ENCODE peak calls at places on chromosomes 3 and 15, in six cellular contexts. One of them, this sample, is unnamed.

GRCh38 chr15:56528136-56528535 is 63.2 kb upstream of the MNS1 start:
- DNase-seq in stimulated activated CD8-positive, alpha-beta memory T cell treated with anti-CD3 and anti-CD28 coated beads, Interleukin-4, amount 100 ng/mL, for 4 hours: no peak
- DNase-seq in germinal center: no peak
- DNase-seq in CD8-positive, alpha-beta memory T cell: no peak
- DNase-seq in amygdala: no peak
- DNase-seq in mesenchymal stem cell: no peak
- DNase-seq in this sample: no peak

GRCh38 chr3:168459229-168459784 is 363.6 kb upstream of the GOLIM4 start:
- DNase-seq in stimulated activated CD8-positive, alpha-beta memory T cell treated with anti-CD3 and anti-CD28 coated beads, Interleukin-4, amount 100 ng/mL, for 4 hours: no peak
- DNase-seq in germinal center: no peak
- DNase-seq in CD8-positive, alpha-beta memory T cell: no peak
- DNase-seq in amygdala: no peak
- DNase-seq in mesenchymal stem cell: no peak
- DNase-seq in this sample: no peak

GRCh38 chr3:45817788-45818523 is 21.6 kb upstream of the SLC6A20 start:
- DNase-seq in stimulated activated CD8-positive, alpha-beta memory T cell treated with anti-CD3 and anti-CD28 coated beads, Interleukin-4, amount 100 ng/mL, for 4 hours: no peak
- DNase-seq in germinal center: no peak
- DNase-seq in CD8-positive, alpha-beta memory T cell: no peak
- DNase-seq in amygdala: no peak
- DNase-seq in mesenchymal stem cell: peak; percentile 94
- DNase-seq in this sample: peak; percentile 47

GRCh38 chr3:49718419-49719213 is 868 bp downstream of the AMIGO3 start:
- DNase-seq in stimulated activated CD8-positive, alpha-beta memory T cell treated with anti-CD3 and anti-CD28 coated beads, Interleukin-4, amount 100 ng/mL, for 4 hours: no peak
- DNase-seq in germinal center: no peak
- DNase-seq in CD8-positive, alpha-beta memory T cell: no peak
- DNase-seq in amygdala: no peak
- DNase-seq in mesenchymal stem cell: peak; percentile 31
- DNase-seq in this sample: no peak

GRCh38 chr3:189108735-189109134 is 63.0 kb upstream of the TPRG1 start:
- DNase-seq in stimulated activated CD8-positive, alpha-beta memory T cell treated with anti-CD3 and anti-CD28 coated beads, Interleukin-4, amount 100 ng/mL, for 4 hours: no peak
- DNase-seq in germinal center: no peak
- DNase-seq in CD8-positive, alpha-beta memory T cell: no peak
- DNase-seq in amygdala: no peak
- DNase-seq in mesenchymal stem cell: no peak
- DNase-seq in this sample: no peak

GRCh38 chr3:21599890-21600289 is 151.1 kb downstream of the ZNF385D start:
- DNase-seq in stimulated activated CD8-positive, alpha-beta memory T cell treated with anti-CD3 and anti-CD28 coated beads, Interleukin-4, amount 100 ng/mL, for 4 hours: no peak
- DNase-seq in germinal center: no peak
- DNase-seq in CD8-positive, alpha-beta memory T cell: no peak
- DNase-seq in amygdala: no peak
- DNase-seq in mesenchymal stem cell: no peak
- DNase-seq in this sample: no peak

GRCh38 chr3:177633671-177634207 is 436.5 kb upstream of the TBL1XR1 start:
- DNase-seq in stimulated activated CD8-positive, alpha-beta memory T cell treated with anti-CD3 and anti-CD28 coated beads, Interleukin-4, amount 100 ng/mL, for 4 hours: no peak
- DNase-seq in germinal center: no peak
- DNase-seq in CD8-positive, alpha-beta memory T cell: no peak
- DNase-seq in amygdala: no peak
- DNase-seq in mesenchymal stem cell: peak; percentile 66
- DNase-seq in this sample: peak; percentile 20

GRCh38 chr15:58694641-58695398 is 54.7 kb downstream of the ADAM10 start:
- DNase-seq in stimulated activated CD8-positive, alpha-beta memory T cell treated with anti-CD3 and anti-CD28 coated beads, Interleukin-4, amount 100 ng/mL, for 4 hours: no peak
- DNase-seq in germinal center: no peak
- DNase-seq in CD8-positive, alpha-beta memory T cell: no peak
- DNase-seq in amygdala: no peak
- DNase-seq in mesenchymal stem cell: no peak
- DNase-seq in this sample: no peak

GRCh38 chr3:163547045-163547692 is 1531.1 kb downstream of the SI start:
- DNase-seq in stimulated activated CD8-positive, alpha-beta memory T cell treated with anti-CD3 and anti-CD28 coated beads, Interleukin-4, amount 100 ng/mL, for 4 hours: no peak
- DNase-seq in germinal center: no peak
- DNase-seq in CD8-positive, alpha-beta memory T cell: no peak
- DNase-seq in amygdala: no peak
- DNase-seq in mesenchymal stem cell: no peak
- DNase-seq in this sample: no peak

GRCh38 chr15:101020945-101021344 is 101.8 kb downstream of the LRRK1 start:
- DNase-seq in stimulated activated CD8-positive, alpha-beta memory T cell treated with anti-CD3 and anti-CD28 coated beads, Interleukin-4, amount 100 ng/mL, for 4 hours: no peak
- DNase-seq in germinal center: no peak
- DNase-seq in CD8-positive, alpha-beta memory T cell: no peak
- DNase-seq in amygdala: no peak
- DNase-seq in mesenchymal stem cell: no peak
- DNase-seq in this sample: no peak

GRCh38 chr3:183912895-183913579 is 28.4 kb upstream of the PARL start:
- DNase-seq in stimulated activated CD8-positive, alpha-beta memory T cell treated with anti-CD3 and anti-CD28 coated beads, Interleukin-4, amount 100 ng/mL, for 4 hours: no peak
- DNase-seq in germinal center: no peak
- DNase-seq in CD8-positive, alpha-beta memory T cell: no peak
- DNase-seq in amygdala: no peak
- DNase-seq in mesenchymal stem cell: no peak
- DNase-seq in this sample: no peak

GRCh38 chr15:23687143-23687470 is at the start of gene NDN:
- DNase-seq in stimulated activated CD8-positive, alpha-beta memory T cell treated with anti-CD3 and anti-CD28 coated beads, Interleukin-4, amount 100 ng/mL, for 4 hours: no peak
- DNase-seq in germinal center: peak; percentile 12
- DNase-seq in CD8-positive, alpha-beta memory T cell: no peak
- DNase-seq in amygdala: peak; percentile 63
- DNase-seq in mesenchymal stem cell: peak; percentile 44
- DNase-seq in this sample: peak; percentile 26

GRCh38 chr3:186152889-186153292 is 44.0 kb upstream of the ETV5 start:
- DNase-seq in stimulated activated CD8-positive, alpha-beta memory T cell treated with anti-CD3 and anti-CD28 coated beads, Interleukin-4, amount 100 ng/mL, for 4 hours: no peak
- DNase-seq in germinal center: peak; percentile 80
- DNase-seq in CD8-positive, alpha-beta memory T cell: no peak
- DNase-seq in amygdala: no peak
- DNase-seq in mesenchymal stem cell: no peak
- DNase-seq in this sample: no peak

GRCh38 chr3:32376098-32376497 is 15.6 kb upstream of the CMTM7 start:
- DNase-seq in stimulated activated CD8-positive, alpha-beta memory T cell treated with anti-CD3 and anti-CD28 coated beads, Interleukin-4, amount 100 ng/mL, for 4 hours: no peak
- DNase-seq in germinal center: no peak
- DNase-seq in CD8-positive, alpha-beta memory T cell: no peak
- DNase-seq in amygdala: no peak
- DNase-seq in mesenchymal stem cell: no peak
- DNase-seq in this sample: no peak

GRCh38 chr3:101926594-101927105 is 77.3 kb downstream of the NFKBIZ start:
- DNase-seq in stimulated activated CD8-positive, alpha-beta memory T cell treated with anti-CD3 and anti-CD28 coated beads, Interleukin-4, amount 100 ng/mL, for 4 hours: no peak
- DNase-seq in germinal center: no peak
- DNase-seq in CD8-positive, alpha-beta memory T cell: no peak
- DNase-seq in amygdala: no peak
- DNase-seq in mesenchymal stem cell: no peak
- DNase-seq in this sample: no peak

GRCh38 chr15:92451225-92451825 is 57.6 kb downstream of the ST8SIA2 start:
- DNase-seq in stimulated activated CD8-positive, alpha-beta memory T cell treated with anti-CD3 and anti-CD28 coated beads, Interleukin-4, amount 100 ng/mL, for 4 hours: no peak
- DNase-seq in germinal center: no peak
- DNase-seq in CD8-positive, alpha-beta memory T cell: no peak
- DNase-seq in amygdala: no peak
- DNase-seq in mesenchymal stem cell: peak; percentile 47
- DNase-seq in this sample: no peak

GRCh38 chr15:49864251-49864650 is 243.4 kb downstream of the DTWD1 start:
- DNase-seq in stimulated activated CD8-positive, alpha-beta memory T cell treated with anti-CD3 and anti-CD28 coated beads, Interleukin-4, amount 100 ng/mL, for 4 hours: no peak
- DNase-seq in germinal center: no peak
- DNase-seq in CD8-positive, alpha-beta memory T cell: no peak
- DNase-seq in amygdala: no peak
- DNase-seq in mesenchymal stem cell: peak; percentile 55
- DNase-seq in this sample: no peak

GRCh38 chr3:173875790-173876189 is 478.2 kb downstream of the NLGN1 start:
- DNase-seq in stimulated activated CD8-positive, alpha-beta memory T cell treated with anti-CD3 and anti-CD28 coated beads, Interleukin-4, amount 100 ng/mL, for 4 hours: no peak
- DNase-seq in germinal center: no peak
- DNase-seq in CD8-positive, alpha-beta memory T cell: no peak
- DNase-seq in amygdala: no peak
- DNase-seq in mesenchymal stem cell: no peak
- DNase-seq in this sample: no peak

GRCh38 chr15:51652084-51652668 is 29.1 kb upstream of the SCG3 start:
- DNase-seq in stimulated activated CD8-positive, alpha-beta memory T cell treated with anti-CD3 and anti-CD28 coated beads, Interleukin-4, amount 100 ng/mL, for 4 hours: no peak
- DNase-seq in germinal center: no peak
- DNase-seq in CD8-positive, alpha-beta memory T cell: no peak
- DNase-seq in amygdala: no peak
- DNase-seq in mesenchymal stem cell: no peak
- DNase-seq in this sample: no peak

GRCh38 chr3:19748782-19749447 is 185.1 kb downstream of the EFHB start:
- DNase-seq in stimulated activated CD8-positive, alpha-beta memory T cell treated with anti-CD3 and anti-CD28 coated beads, Interleukin-4, amount 100 ng/mL, for 4 hours: no peak
- DNase-seq in germinal center: no peak
- DNase-seq in CD8-positive, alpha-beta memory T cell: no peak
- DNase-seq in amygdala: no peak
- DNase-seq in mesenchymal stem cell: no peak
- DNase-seq in this sample: no peak

GRCh38 chr15:31012455-31012854 is 21.0 kb upstream of the MTMR10 start:
- DNase-seq in stimulated activated CD8-positive, alpha-beta memory T cell treated with anti-CD3 and anti-CD28 coated beads, Interleukin-4, amount 100 ng/mL, for 4 hours: no peak
- DNase-seq in germinal center: no peak
- DNase-seq in CD8-positive, alpha-beta memory T cell: no peak
- DNase-seq in amygdala: no peak
- DNase-seq in mesenchymal stem cell: no peak
- DNase-seq in this sample: no peak

GRCh38 chr15:78177447-78177873 is 28.3 kb downstream of the IDH3A start:
- DNase-seq in stimulated activated CD8-positive, alpha-beta memory T cell treated with anti-CD3 and anti-CD28 coated beads, Interleukin-4, amount 100 ng/mL, for 4 hours: no peak
- DNase-seq in germinal center: peak; percentile 52
- DNase-seq in CD8-positive, alpha-beta memory T cell: no peak
- DNase-seq in amygdala: peak; percentile 37
- DNase-seq in mesenchymal stem cell: peak; percentile 35
- DNase-seq in this sample: peak; percentile 42

GRCh38 chr15:41661078-41661528 is 898 bp downstream of the MGA start:
- DNase-seq in stimulated activated CD8-positive, alpha-beta memory T cell treated with anti-CD3 and anti-CD28 coated beads, Interleukin-4, amount 100 ng/mL, for 4 hours: no peak
- DNase-seq in germinal center: no peak
- DNase-seq in CD8-positive, alpha-beta memory T cell: no peak
- DNase-seq in amygdala: no peak
- DNase-seq in mesenchymal stem cell: no peak
- DNase-seq in this sample: no peak

GRCh38 chr15:92869263-92869940 is 30.7 kb upstream of the CHD2 start:
- DNase-seq in stimulated activated CD8-positive, alpha-beta memory T cell treated with anti-CD3 and anti-CD28 coated beads, Interleukin-4, amount 100 ng/mL, for 4 hours: no peak
- DNase-seq in germinal center: no peak
- DNase-seq in CD8-positive, alpha-beta memory T cell: no peak
- DNase-seq in amygdala: no peak
- DNase-seq in mesenchymal stem cell: no peak
- DNase-seq in this sample: peak; percentile 37

GRCh38 chr15:90598053-90598577 is 68.4 kb downstream of the CRTC3 start:
- DNase-seq in stimulated activated CD8-positive, alpha-beta memory T cell treated with anti-CD3 and anti-CD28 coated beads, Interleukin-4, amount 100 ng/mL, for 4 hours: no peak
- DNase-seq in germinal center: peak; percentile 35
- DNase-seq in CD8-positive, alpha-beta memory T cell: no peak
- DNase-seq in amygdala: peak; percentile 41
- DNase-seq in mesenchymal stem cell: peak; percentile 16
- DNase-seq in this sample: no peak

GRCh38 chr3:101423984-101424888 is 88.8 kb downstream of the SENP7 start:
- DNase-seq in stimulated activated CD8-positive, alpha-beta memory T cell treated with anti-CD3 and anti-CD28 coated beads, Interleukin-4, amount 100 ng/mL, for 4 hours: no peak
- DNase-seq in germinal center: no peak
- DNase-seq in CD8-positive, alpha-beta memory T cell: no peak
- DNase-seq in amygdala: no peak
- DNase-seq in mesenchymal stem cell: no peak
- DNase-seq in this sample: no peak

GRCh38 chr15:39269821-39270220 is 311.1 kb upstream of the THBS1 start:
- DNase-seq in stimulated activated CD8-positive, alpha-beta memory T cell treated with anti-CD3 and anti-CD28 coated beads, Interleukin-4, amount 100 ng/mL, for 4 hours: no peak
- DNase-seq in germinal center: no peak
- DNase-seq in CD8-positive, alpha-beta memory T cell: no peak
- DNase-seq in amygdala: no peak
- DNase-seq in mesenchymal stem cell: peak; percentile 29
- DNase-seq in this sample: no peak

GRCh38 chr3:185216587-185216918 is 37.3 kb downstream of the EHHADH start:
- DNase-seq in stimulated activated CD8-positive, alpha-beta memory T cell treated with anti-CD3 and anti-CD28 coated beads, Interleukin-4, amount 100 ng/mL, for 4 hours: no peak
- DNase-seq in germinal center: no peak
- DNase-seq in CD8-positive, alpha-beta memory T cell: no peak
- DNase-seq in amygdala: no peak
- DNase-seq in mesenchymal stem cell: peak; percentile 2
- DNase-seq in this sample: peak; percentile 24

GRCh38 chr3:133717424-133717823 is 28.8 kb upstream of the TF start:
- DNase-seq in stimulated activated CD8-positive, alpha-beta memory T cell treated with anti-CD3 and anti-CD28 coated beads, Interleukin-4, amount 100 ng/mL, for 4 hours: no peak
- DNase-seq in germinal center: no peak
- DNase-seq in CD8-positive, alpha-beta memory T cell: no peak
- DNase-seq in amygdala: peak; percentile 5
- DNase-seq in mesenchymal stem cell: no peak
- DNase-seq in this sample: no peak

GRCh38 chr15:69666921-69667811 is 214.5 kb downstream of the RPLP1 start:
- DNase-seq in stimulated activated CD8-positive, alpha-beta memory T cell treated with anti-CD3 and anti-CD28 coated beads, Interleukin-4, amount 100 ng/mL, for 4 hours: no peak
- DNase-seq in germinal center: peak; percentile 28
- DNase-seq in CD8-positive, alpha-beta memory T cell: peak; percentile 3
- DNase-seq in amygdala: peak; percentile 46
- DNase-seq in mesenchymal stem cell: no peak
- DNase-seq in this sample: no peak

GRCh38 chr3:60101628-60102027 is 1051.8 kb upstream of the CFAP20DC start:
- DNase-seq in stimulated activated CD8-positive, alpha-beta memory T cell treated with anti-CD3 and anti-CD28 coated beads, Interleukin-4, amount 100 ng/mL, for 4 hours: no peak
- DNase-seq in germinal center: no peak
- DNase-seq in CD8-positive, alpha-beta memory T cell: no peak
- DNase-seq in amygdala: no peak
- DNase-seq in mesenchymal stem cell: no peak
- DNase-seq in this sample: no peak

GRCh38 chr15:91865486-91865885 is 12.0 kb downstream of the SLCO3A1 start:
- DNase-seq in stimulated activated CD8-positive, alpha-beta memory T cell treated with anti-CD3 and anti-CD28 coated beads, Interleukin-4, amount 100 ng/mL, for 4 hours: no peak
- DNase-seq in germinal center: no peak
- DNase-seq in CD8-positive, alpha-beta memory T cell: no peak
- DNase-seq in amygdala: no peak
- DNase-seq in mesenchymal stem cell: no peak
- DNase-seq in this sample: no peak

GRCh38 chr3:55313701-55314100 is 173.4 kb downstream of the WNT5A start:
- DNase-seq in stimulated activated CD8-positive, alpha-beta memory T cell treated with anti-CD3 and anti-CD28 coated beads, Interleukin-4, amount 100 ng/mL, for 4 hours: no peak
- DNase-seq in germinal center: no peak
- DNase-seq in CD8-positive, alpha-beta memory T cell: no peak
- DNase-seq in amygdala: no peak
- DNase-seq in mesenchymal stem cell: peak; percentile 9
- DNase-seq in this sample: no peak

This sample was measured in hepatic stellate cell.